ENCODE peak calls at places on chromosomes 2 and 18, in eight cellular contexts. One of them, this sample, is unnamed.

GRCh38 chr2:9497017-9497416 is 22.7 kb downstream of the IAH1 start:
- DNase-seq in glutamatergic neuron: no peak
- DNase-seq in psoas muscle: no peak
- DNase-seq in GM20000: no peak
- DNase-seq in A172: no peak
- DNase-seq in chondrocyte: no peak
- DNase-seq in iPS DF 6.9: no peak
- DNase-seq in AG09309: no peak
- DNase-seq in this sample: no peak

GRCh38 chr2:206193643-206194382 is 34.1 kb downstream of the EEF1B2 start:
- DNase-seq in iPS DF 6.9: no peak
- DNase-seq in glutamatergic neuron: no peak
- DNase-seq in A172: no peak
- DNase-seq in chondrocyte: no peak
- DNase-seq in GM20000: no peak
- DNase-seq in AG09309: no peak
- DNase-seq in psoas muscle: no peak
- DNase-seq in this sample: no peak

GRCh38 chr2:234355052-234355720 is 141.7 kb downstream of the ARL4C start:
- DNase-seq in AG09309: no peak
- DNase-seq in A172: no peak
- DNase-seq in chondrocyte: no peak
- DNase-seq in GM20000: no peak
- DNase-seq in glutamatergic neuron: peak
- DNase-seq in psoas muscle: no peak
- DNase-seq in iPS DF 6.9: no peak
- DNase-seq in this sample: no peak

GRCh38 chr2:24970483-24971299 is 1.1 kb downstream of the DNAJC27 start:
- DNase-seq in chondrocyte: no peak
- DNase-seq in glutamatergic neuron: no peak
- DNase-seq in AG09309: no peak
- DNase-seq in psoas muscle: no peak
- DNase-seq in iPS DF 6.9: no peak
- DNase-seq in GM20000: no peak
- DNase-seq in A172: peak
- DNase-seq in this sample: no peak

GRCh38 chr2:196336715-196337617 is 165.6 kb upstream of the STK17B start:
- DNase-seq in A172: peak
- DNase-seq in psoas muscle: no peak
- DNase-seq in glutamatergic neuron: no peak
- DNase-seq in iPS DF 6.9: no peak
- DNase-seq in AG09309: no peak
- DNase-seq in GM20000: peak
- DNase-seq in chondrocyte: no peak
- DNase-seq in this sample: no peak

GRCh38 chr2:168784993-168785392 is 17.4 kb upstream of the NOSTRIN start:
- DNase-seq in AG09309: no peak
- DNase-seq in chondrocyte: no peak
- DNase-seq in A172: no peak
- DNase-seq in GM20000: no peak
- DNase-seq in psoas muscle: no peak
- DNase-seq in iPS DF 6.9: no peak
- DNase-seq in glutamatergic neuron: no peak
- DNase-seq in this sample: no peak

GRCh38 chr2:27925640-27926472 is 35.3 kb downstream of the BABAM2 start:
- DNase-seq in glutamatergic neuron: no peak
- DNase-seq in psoas muscle: no peak
- DNase-seq in A172: no peak
- DNase-seq in GM20000: no peak
- DNase-seq in AG09309: no peak
- DNase-seq in chondrocyte: no peak
- DNase-seq in iPS DF 6.9: no peak
- DNase-seq in this sample: no peak

GRCh38 chr18:35022430-35023001 is 18.7 kb upstream of the MAPRE2 start:
- DNase-seq in glutamatergic neuron: no peak
- DNase-seq in psoas muscle: no peak
- DNase-seq in iPS DF 6.9: no peak
- DNase-seq in GM20000: no peak
- DNase-seq in A172: no peak
- DNase-seq in AG09309: no peak
- DNase-seq in chondrocyte: no peak
- DNase-seq in this sample: no peak

GRCh38 chr2:45664635-45665269 is 13.3 kb downstream of the PRKCE start:
- DNase-seq in glutamatergic neuron: no peak
- DNase-seq in psoas muscle: no peak
- DNase-seq in A172: no peak
- DNase-seq in GM20000: no peak
- DNase-seq in iPS DF 6.9: no peak
- DNase-seq in AG09309: no peak
- DNase-seq in chondrocyte: no peak
- DNase-seq in this sample: no peak

GRCh38 chr2:100285691-100286090 is 36.6 kb downstream of the LONRF2 start:
- DNase-seq in A172: peak
- DNase-seq in psoas muscle: no peak
- DNase-seq in chondrocyte: no peak
- DNase-seq in iPS DF 6.9: no peak
- DNase-seq in glutamatergic neuron: no peak
- DNase-seq in AG09309: no peak
- DNase-seq in GM20000: no peak
- DNase-seq in this sample: no peak

GRCh38 chr2:215507126-215507525 is 71.3 kb upstream of the FN1 start:
- DNase-seq in AG09309: no peak
- DNase-seq in psoas muscle: no peak
- DNase-seq in iPS DF 6.9: no peak
- DNase-seq in glutamatergic neuron: no peak
- DNase-seq in chondrocyte: no peak
- DNase-seq in GM20000: no peak
- DNase-seq in A172: no peak
- DNase-seq in this sample: no peak

GRCh38 chr2:32864761-32865160 is 82.0 kb upstream of the LTBP1 start:
- DNase-seq in A172: peak
- DNase-seq in psoas muscle: no peak
- DNase-seq in chondrocyte: no peak
- DNase-seq in AG09309: peak
- DNase-seq in iPS DF 6.9: no peak
- DNase-seq in GM20000: no peak
- DNase-seq in glutamatergic neuron: no peak
- DNase-seq in this sample: no peak

GRCh38 chr2:168935810-168936581 is 34.9 kb downstream of the G6PC2 start:
- DNase-seq in AG09309: peak
- DNase-seq in chondrocyte: no peak
- DNase-seq in psoas muscle: no peak
- DNase-seq in iPS DF 6.9: no peak
- DNase-seq in A172: no peak
- DNase-seq in glutamatergic neuron: no peak
- DNase-seq in GM20000: no peak
- DNase-seq in this sample: no peak

GRCh38 chr18:22694954-22695353 is 238.2 kb upstream of the RBBP8 start:
- DNase-seq in chondrocyte: no peak
- DNase-seq in GM20000: no peak
- DNase-seq in AG09309: peak
- DNase-seq in psoas muscle: peak
- DNase-seq in A172: peak
- DNase-seq in glutamatergic neuron: no peak
- DNase-seq in iPS DF 6.9: peak
- DNase-seq in this sample: no peak

GRCh38 chr2:242038166-242038927 is 168.8 kb downstream of the RTP5 start:
- DNase-seq in GM20000: no peak
- DNase-seq in glutamatergic neuron: no peak
- DNase-seq in A172: no peak
- DNase-seq in AG09309: no peak
- DNase-seq in chondrocyte: no peak
- DNase-seq in iPS DF 6.9: no peak
- DNase-seq in psoas muscle: no peak
- DNase-seq in this sample: no peak

GRCh38 chr18:5941869-5942268 is 46.5 kb upstream of the TMEM200C start:
- DNase-seq in AG09309: no peak
- DNase-seq in glutamatergic neuron: no peak
- DNase-seq in iPS DF 6.9: no peak
- DNase-seq in psoas muscle: no peak
- DNase-seq in chondrocyte: no peak
- DNase-seq in GM20000: no peak
- DNase-seq in A172: no peak
- DNase-seq in this sample: no peak

GRCh38 chr2:10161206-10161931 is 38.8 kb downstream of the RRM2 start:
- DNase-seq in psoas muscle: no peak
- DNase-seq in GM20000: no peak
- DNase-seq in A172: no peak
- DNase-seq in chondrocyte: peak
- DNase-seq in AG09309: no peak
- DNase-seq in iPS DF 6.9: no peak
- DNase-seq in glutamatergic neuron: no peak
- DNase-seq in this sample: no peak

GRCh38 chr2:39179974-39180960 is 59.4 kb upstream of the SOS1 start:
- DNase-seq in psoas muscle: no peak
- DNase-seq in AG09309: no peak
- DNase-seq in A172: no peak
- DNase-seq in GM20000: no peak
- DNase-seq in glutamatergic neuron: no peak
- DNase-seq in chondrocyte: no peak
- DNase-seq in iPS DF 6.9: no peak
- DNase-seq in this sample: no peak

GRCh38 chr2:218026676-218027425 is 24.1 kb upstream of the TNS1 start:
- DNase-seq in glutamatergic neuron: no peak
- DNase-seq in AG09309: no peak
- DNase-seq in psoas muscle: no peak
- DNase-seq in chondrocyte: peak
- DNase-seq in iPS DF 6.9: no peak
- DNase-seq in GM20000: no peak
- DNase-seq in A172: no peak
- DNase-seq in this sample: peak

GRCh38 chr2:134917219-134917957 is 1.2 kb upstream of the CCNT2 start:
- DNase-seq in chondrocyte: no peak
- DNase-seq in A172: no peak
- DNase-seq in AG09309: no peak
- DNase-seq in psoas muscle: peak
- DNase-seq in glutamatergic neuron: no peak
- DNase-seq in iPS DF 6.9: no peak
- DNase-seq in GM20000: no peak
- DNase-seq in this sample: peak

GRCh38 chr18:64055019-64055418 is 85.1 kb downstream of the SERPINB8 start:
- DNase-seq in glutamatergic neuron: no peak
- DNase-seq in iPS DF 6.9: no peak
- DNase-seq in psoas muscle: no peak
- DNase-seq in AG09309: no peak
- DNase-seq in GM20000: no peak
- DNase-seq in chondrocyte: no peak
- DNase-seq in A172: no peak
- DNase-seq in this sample: no peak

GRCh38 chr2:132465917-132466316 is 49.3 kb downstream of the GPR39 start:
- DNase-seq in iPS DF 6.9: no peak
- DNase-seq in A172: no peak
- DNase-seq in psoas muscle: no peak
- DNase-seq in chondrocyte: no peak
- DNase-seq in GM20000: no peak
- DNase-seq in AG09309: no peak
- DNase-seq in glutamatergic neuron: no peak
- DNase-seq in this sample: no peak

GRCh38 chr2:219168526-219168925 is 1.3 kb downstream of the SLC23A3 start:
- DNase-seq in chondrocyte: no peak
- DNase-seq in GM20000: no peak
- DNase-seq in A172: no peak
- DNase-seq in glutamatergic neuron: no peak
- DNase-seq in iPS DF 6.9: no peak
- DNase-seq in AG09309: no peak
- DNase-seq in psoas muscle: no peak
- DNase-seq in this sample: no peak

GRCh38 chr2:56239030-56239429 is 55.2 kb downstream of the CCDC85A start:
- DNase-seq in A172: no peak
- DNase-seq in GM20000: no peak
- DNase-seq in glutamatergic neuron: no peak
- DNase-seq in AG09309: no peak
- DNase-seq in psoas muscle: no peak
- DNase-seq in iPS DF 6.9: no peak
- DNase-seq in chondrocyte: no peak
- DNase-seq in this sample: no peak

This sample was measured in pancreas.